ENCODE peak calls at places on chromosome 3, in nine cellular contexts. R is NCI-H446; Q is activated CD8-positive, alpha-beta memory T cell treated with anti-CD3 and anti-CD28 coated beads for 48 hours; A is NCI-H748 treated with DMSO at 0.1 percent for 48 hours; V is T-helper 17 cell; U is Caco-2; X is neuronal stem cell; W is left lobe of liver; H is HTR-8/SVneo. C is an unnamed sample.

GRCh38 chr3:165532851-165533250 is 304.4 kb downstream of the BCHE start:
- DNase-seq in R (peak; percentile 43), Q (no peak), A (peak; percentile 20), V (no peak), U (no peak), X (no peak), W (no peak), H (no peak), C (no peak)

GRCh38 chr3:59442056-59442455 is 392.2 kb upstream of the CFAP20DC start:
- DNase-seq in R (no peak), Q (no peak), A (no peak), V (no peak), U (no peak), X (peak; percentile 52), W (no peak), H (no peak), C (no peak)

GRCh38 chr3:186589856-186590579 is 19.5 kb downstream of the DNAJB11 start:
- DNase-seq in R (no peak), Q (no peak), A (no peak), V (no peak), U (peak; percentile 74), X (no peak), W (no peak), H (no peak), C (peak; percentile 49)

GRCh38 chr3:122890077-122890484 is 95.2 kb downstream of the SLC49A4 start:
- DNase-seq in R (peak; percentile 94), Q (no peak), A (no peak), V (no peak), U (peak; percentile 54), X (peak; percentile 35), W (no peak), H (no peak), C (peak; percentile 76)

GRCh38 chr3:42189746-42190145 is 76.2 kb downstream of the CCK start:
- DNase-seq in R (peak; percentile 2), Q (no peak), A (no peak), V (no peak), U (no peak), X (no peak), W (peak; percentile 68), H (no peak), C (no peak)

GRCh38 chr3:158532099-158532734 is 38.8 kb upstream of the MLF1 start:
- DNase-seq in R (peak; percentile 73), Q (no peak), A (no peak), V (no peak), U (no peak), X (peak; percentile 5), W (no peak), H (peak; percentile 7), C (peak; percentile 82)

GRCh38 chr3:106877632-106878031 is 499.6 kb upstream of the CCDC54 start:
- DNase-seq in R (no peak), Q (no peak), A (no peak), V (no peak), U (no peak), X (no peak), W (no peak), H (no peak), C (no peak)

GRCh38 chr3:120404876-120405275 is 45.9 kb downstream of the FSTL1 start:
- DNase-seq in R (no peak), Q (no peak), A (no peak), V (no peak), U (no peak), X (no peak), W (no peak), H (no peak), C (no peak)

GRCh38 chr3:184429786-184430185 is 49.9 kb downstream of the CHRD start:
- DNase-seq in R (no peak), Q (no peak), A (no peak), V (no peak), U (no peak), X (no peak), W (no peak), H (no peak), C (no peak)

GRCh38 chr3:127253491-127253890 is 34.4 kb downstream of the PRR20G start:
- DNase-seq in R (no peak), Q (no peak), A (no peak), V (no peak), U (no peak), X (no peak), W (no peak), H (no peak), C (no peak)

GRCh38 chr3:151903501-151903991 is 30.1 kb downstream of the SUCNR1 start:
- DNase-seq in R (no peak), Q (no peak), A (no peak), V (no peak), U (no peak), X (no peak), W (no peak), H (no peak), C (peak; percentile 91)

GRCh38 chr3:188133219-188133618 is 20.7 kb upstream of the LPP start:
- DNase-seq in R (no peak), Q (no peak), A (no peak), V (no peak), U (no peak), X (no peak), W (no peak), H (no peak), C (peak; percentile 70)

GRCh38 chr3:183577336-183577735 is 21.8 kb upstream of the KLHL6 start:
- DNase-seq in R (no peak), Q (no peak), A (peak; percentile 17), V (no peak), U (no peak), X (no peak), W (no peak), H (no peak), C (no peak)

GRCh38 chr3:94336076-94336741 is 273.3 kb downstream of the NSUN3 start:
- DNase-seq in R (peak; percentile 69), Q (no peak), A (peak; percentile 3), V (no peak), U (no peak), X (peak; percentile 43), W (no peak), H (peak; percentile 31), C (peak; percentile 74)

GRCh38 chr3:5568451-5568850 is 380.9 kb downstream of the EDEM1 start:
- DNase-seq in R (no peak), Q (no peak), A (no peak), V (no peak), U (no peak), X (no peak), W (no peak), H (no peak), C (no peak)

GRCh38 chr3:179450901-179451334 is 352 bp downstream of the GNB4 start:
- DNase-seq in R (peak; percentile 47), Q (no peak), A (peak; percentile 3), V (no peak), U (no peak), X (no peak), W (peak; percentile 46), H (no peak), C (peak; percentile 32)

GRCh38 chr3:196192036-196193001 is 18.9 kb downstream of the ZDHHC19 start:
- DNase-seq in R (no peak), Q (no peak), A (no peak), V (peak; percentile 49), U (no peak), X (no peak), W (no peak), H (no peak), C (no peak)

GRCh38 chr3:136954246-136954645 is 3.5 kb upstream of the IL20RB start:
- DNase-seq in R (no peak), Q (no peak), A (no peak), V (no peak), U (no peak), X (no peak), W (no peak), H (no peak), C (no peak)

GRCh38 chr3:13934315-13934714 is 54.4 kb upstream of the WNT7A start:
- DNase-seq in R (no peak), Q (no peak), A (no peak), V (no peak), U (no peak), X (no peak), W (no peak), H (no peak), C (no peak)

GRCh38 chr3:165195628-165196576 is at the start of gene SLITRK3:
- DNase-seq in R (no peak), Q (no peak), A (peak; percentile 36), V (no peak), U (no peak), X (peak; percentile 40), W (no peak), H (no peak), C (no peak)

GRCh38 chr3:192943384-192943783 is 25.7 kb upstream of the MB21D2 start:
- DNase-seq in R (no peak), Q (no peak), A (no peak), V (no peak), U (no peak), X (no peak), W (no peak), H (no peak), C (peak; percentile 61)

GRCh38 chr3:67376416-67376815 is 278.0 kb downstream of the SUCLG2 start:
- DNase-seq in R (no peak), Q (no peak), A (no peak), V (no peak), U (no peak), X (no peak), W (no peak), H (no peak), C (no peak)

GRCh38 chr3:172557515-172558220 is 34.4 kb upstream of the TNFSF10 start:
- DNase-seq in R (no peak), Q (no peak), A (no peak), V (no peak), U (no peak), X (no peak), W (no peak), H (no peak), C (peak; percentile 76)

GRCh38 chr3:123658118-123658859 is 73.4 kb upstream of the HACD2 start:
- DNase-seq in R (no peak), Q (no peak), A (no peak), V (no peak), U (no peak), X (no peak), W (no peak), H (no peak), C (peak; percentile 83)

GRCh38 chr3:102532901-102533300 is 98.1 kb downstream of the ZPLD1 start:
- DNase-seq in R (no peak), Q (no peak), A (no peak), V (no peak), U (no peak), X (no peak), W (no peak), H (no peak), C (peak; percentile 46)

GRCh38 chr3:54176106-54176505 is 53.8 kb downstream of the CACNA2D3 start:
- DNase-seq in R (no peak), Q (no peak), A (peak; percentile 13), V (no peak), U (no peak), X (no peak), W (no peak), H (no peak), C (peak; percentile 48)

GRCh38 chr3:8567784-8568575 is 66.4 kb downstream of the LMCD1 start:
- DNase-seq in R (no peak), Q (no peak), A (no peak), V (no peak), U (no peak), X (no peak), W (peak; percentile 34), H (no peak), C (no peak)

GRCh38 chr3:186841637-186842036 is 873 bp upstream of the ADIPOQ start:
- DNase-seq in R (no peak), Q (no peak), A (no peak), V (no peak), U (no peak), X (no peak), W (no peak), H (no peak), C (no peak)

GRCh38 chr3:11514191-11514770 is 129.4 kb downstream of the VGLL4 start:
- DNase-seq in R (peak; percentile 9), Q (no peak), A (no peak), V (no peak), U (no peak), X (no peak), W (no peak), H (peak; percentile 77), C (peak; percentile 86)

GRCh38 chr3:139969386-139969785 is 34.4 kb downstream of the CLSTN2 start:
- DNase-seq in R (no peak), Q (no peak), A (no peak), V (no peak), U (no peak), X (no peak), W (no peak), H (no peak), C (no peak)

GRCh38 chr3:113981803-113982202 is 34.0 kb downstream of the ZDHHC23 start:
- DNase-seq in R (no peak), Q (no peak), A (no peak), V (no peak), U (no peak), X (no peak), W (no peak), H (no peak), C (no peak)